ENCODE peak calls at places on chromosomes 16 and 17, in nine cellular contexts. One of them, this sample, is unnamed.

GRCh38 chr16:27439273-27440018 is 37.5 kb downstream of the IL21R start:
- DNase-seq in HCT116: no peak
- DNase-seq in PC-3: no peak
- DNase-seq in GM23338: no peak
- DNase-seq in SK-N-SH: peak; percentile 12
- DNase-seq in neural progenitor cell: no peak
- DNase-seq in GM23248: no peak
- DNase-seq in OCI-LY7: no peak
- DNase-seq in MM.1S: no peak
- DNase-seq in this sample: no peak

GRCh38 chr16:16861546-16861945 is 482.6 kb downstream of the NPIPA7 start:
- DNase-seq in HCT116: peak; percentile 18
- DNase-seq in PC-3: peak; percentile 34
- DNase-seq in GM23338: peak; percentile 83
- DNase-seq in SK-N-SH: peak; percentile 71
- DNase-seq in neural progenitor cell: peak; percentile 80
- DNase-seq in GM23248: peak; percentile 75
- DNase-seq in OCI-LY7: peak; percentile 61
- DNase-seq in MM.1S: peak; percentile 81
- DNase-seq in this sample: peak; percentile 79

GRCh38 chr16:70774261-70774660 is 26.7 kb downstream of the VAC14 start:
- DNase-seq in HCT116: no peak
- DNase-seq in PC-3: no peak
- DNase-seq in GM23338: no peak
- DNase-seq in SK-N-SH: no peak
- DNase-seq in neural progenitor cell: no peak
- DNase-seq in GM23248: no peak
- DNase-seq in OCI-LY7: no peak
- DNase-seq in MM.1S: no peak
- DNase-seq in this sample: no peak

GRCh38 chr16:17947165-17947564 is 389.4 kb downstream of the NPIPA8 start:
- DNase-seq in HCT116: no peak
- DNase-seq in PC-3: no peak
- DNase-seq in GM23338: no peak
- DNase-seq in SK-N-SH: no peak
- DNase-seq in neural progenitor cell: no peak
- DNase-seq in GM23248: no peak
- DNase-seq in OCI-LY7: no peak
- DNase-seq in MM.1S: no peak
- DNase-seq in this sample: no peak

GRCh38 chr16:73036074-73036826 is 11.7 kb downstream of the ZFHX3 start:
- DNase-seq in HCT116: no peak
- DNase-seq in PC-3: no peak
- DNase-seq in GM23338: peak; percentile 96
- DNase-seq in SK-N-SH: no peak
- DNase-seq in neural progenitor cell: peak; percentile 96
- DNase-seq in GM23248: no peak
- DNase-seq in OCI-LY7: no peak
- DNase-seq in MM.1S: no peak
- DNase-seq in this sample: no peak

GRCh38 chr17:79018045-79018695 is 5.8 kb upstream of the C1QTNF1 start:
- DNase-seq in HCT116: no peak
- DNase-seq in PC-3: no peak
- DNase-seq in GM23338: no peak
- DNase-seq in SK-N-SH: no peak
- DNase-seq in neural progenitor cell: no peak
- DNase-seq in GM23248: no peak
- DNase-seq in OCI-LY7: no peak
- DNase-seq in MM.1S: no peak
- DNase-seq in this sample: no peak

GRCh38 chr17:77613181-77613580 is 345.3 kb upstream of the TNRC6C start:
- DNase-seq in HCT116: no peak
- DNase-seq in PC-3: no peak
- DNase-seq in GM23338: no peak
- DNase-seq in SK-N-SH: no peak
- DNase-seq in neural progenitor cell: no peak
- DNase-seq in GM23248: peak; percentile 70
- DNase-seq in OCI-LY7: no peak
- DNase-seq in MM.1S: no peak
- DNase-seq in this sample: no peak

GRCh38 chr17:42303694-42304093 is 15.4 kb downstream of the STAT5A start:
- DNase-seq in HCT116: no peak
- DNase-seq in PC-3: no peak
- DNase-seq in GM23338: no peak
- DNase-seq in SK-N-SH: no peak
- DNase-seq in neural progenitor cell: no peak
- DNase-seq in GM23248: no peak
- DNase-seq in OCI-LY7: no peak
- DNase-seq in MM.1S: no peak
- DNase-seq in this sample: no peak

GRCh38 chr16:24955975-24956731 is 59.0 kb downstream of the ARHGAP17 start:
- DNase-seq in HCT116: no peak
- DNase-seq in PC-3: no peak
- DNase-seq in GM23338: no peak
- DNase-seq in SK-N-SH: no peak
- DNase-seq in neural progenitor cell: no peak
- DNase-seq in GM23248: no peak
- DNase-seq in OCI-LY7: peak; percentile 24
- DNase-seq in MM.1S: no peak
- DNase-seq in this sample: no peak

GRCh38 chr17:83055911-83056582 is 23.4 kb upstream of the METRNL start:
- DNase-seq in HCT116: no peak
- DNase-seq in PC-3: peak; percentile 90
- DNase-seq in GM23338: no peak
- DNase-seq in SK-N-SH: no peak
- DNase-seq in neural progenitor cell: peak; percentile 1
- DNase-seq in GM23248: peak; percentile 96
- DNase-seq in OCI-LY7: no peak
- DNase-seq in MM.1S: no peak
- DNase-seq in this sample: peak; percentile 79

GRCh38 chr16:85049864-85050263 is 22.3 kb downstream of the KIAA0513 start:
- DNase-seq in HCT116: no peak
- DNase-seq in PC-3: no peak
- DNase-seq in GM23338: no peak
- DNase-seq in SK-N-SH: no peak
- DNase-seq in neural progenitor cell: no peak
- DNase-seq in GM23248: no peak
- DNase-seq in OCI-LY7: no peak
- DNase-seq in MM.1S: no peak
- DNase-seq in this sample: no peak

GRCh38 chr17:55527520-55528118 is 16.4 kb upstream of the SMIM36 start:
- DNase-seq in HCT116: peak; percentile 42
- DNase-seq in PC-3: peak; percentile 70
- DNase-seq in GM23338: peak; percentile 75
- DNase-seq in SK-N-SH: peak; percentile 74
- DNase-seq in neural progenitor cell: peak; percentile 76
- DNase-seq in GM23248: peak; percentile 74
- DNase-seq in OCI-LY7: peak; percentile 48
- DNase-seq in MM.1S: peak; percentile 13
- DNase-seq in this sample: peak; percentile 72

GRCh38 chr17:6506679-6507231 is 49.6 kb downstream of the PITPNM3 start:
- DNase-seq in HCT116: peak; percentile 44
- DNase-seq in PC-3: peak; percentile 89
- DNase-seq in GM23338: no peak
- DNase-seq in SK-N-SH: no peak
- DNase-seq in neural progenitor cell: no peak
- DNase-seq in GM23248: peak; percentile 83
- DNase-seq in OCI-LY7: no peak
- DNase-seq in MM.1S: no peak
- DNase-seq in this sample: no peak

GRCh38 chr17:82118815-82119380 is 20.9 kb upstream of the FASN start:
- DNase-seq in HCT116: no peak
- DNase-seq in PC-3: no peak
- DNase-seq in GM23338: peak; percentile 59
- DNase-seq in SK-N-SH: peak; percentile 19
- DNase-seq in neural progenitor cell: peak; percentile 77
- DNase-seq in GM23248: no peak
- DNase-seq in OCI-LY7: no peak
- DNase-seq in MM.1S: no peak
- DNase-seq in this sample: peak; percentile 19

GRCh38 chr17:81941484-81942166 is 4.5 kb upstream of the PYCR1 start:
- DNase-seq in HCT116: no peak
- DNase-seq in PC-3: no peak
- DNase-seq in GM23338: peak; percentile 75
- DNase-seq in SK-N-SH: no peak
- DNase-seq in neural progenitor cell: peak; percentile 62
- DNase-seq in GM23248: no peak
- DNase-seq in OCI-LY7: peak; percentile 63
- DNase-seq in MM.1S: no peak
- DNase-seq in this sample: no peak

GRCh38 chr17:41211845-41212466 is 14.5 kb upstream of the KRTAP9-2 start:
- DNase-seq in HCT116: peak; percentile 24
- DNase-seq in PC-3: peak; percentile 80
- DNase-seq in GM23338: no peak
- DNase-seq in SK-N-SH: no peak
- DNase-seq in neural progenitor cell: no peak
- DNase-seq in GM23248: peak; percentile 70
- DNase-seq in OCI-LY7: no peak
- DNase-seq in MM.1S: peak; percentile 87
- DNase-seq in this sample: no peak

GRCh38 chr17:41367426-41368075 is 2.1 kb downstream of the KRT33B start:
- DNase-seq in HCT116: no peak
- DNase-seq in PC-3: peak; percentile 32
- DNase-seq in GM23338: no peak
- DNase-seq in SK-N-SH: no peak
- DNase-seq in neural progenitor cell: no peak
- DNase-seq in GM23248: peak; percentile 94
- DNase-seq in OCI-LY7: no peak
- DNase-seq in MM.1S: no peak
- DNase-seq in this sample: no peak

GRCh38 chr17:42414782-42415409 is 8.2 kb downstream of the CAVIN1 start:
- DNase-seq in HCT116: no peak
- DNase-seq in PC-3: no peak
- DNase-seq in GM23338: no peak
- DNase-seq in SK-N-SH: no peak
- DNase-seq in neural progenitor cell: no peak
- DNase-seq in GM23248: no peak
- DNase-seq in OCI-LY7: peak; percentile 86
- DNase-seq in MM.1S: peak; percentile 83
- DNase-seq in this sample: no peak

GRCh38 chr16:88366032-88366703 is 16.6 kb upstream of the ZNF469 start:
- DNase-seq in HCT116: no peak
- DNase-seq in PC-3: no peak
- DNase-seq in GM23338: no peak
- DNase-seq in SK-N-SH: no peak
- DNase-seq in neural progenitor cell: no peak
- DNase-seq in GM23248: no peak
- DNase-seq in OCI-LY7: no peak
- DNase-seq in MM.1S: no peak
- DNase-seq in this sample: no peak
- TF ChIP-seq EZH2phosphoT487 in HCT116: no peak
- TF ChIP-seq EZH2phosphoT487 in PC-3: no peak
- TF ChIP-seq EZH2phosphoT487 in GM23338: no peak
- TF ChIP-seq EZH2phosphoT487 in SK-N-SH: no peak
- TF ChIP-seq EZH2phosphoT487 in neural progenitor cell: no peak
- TF ChIP-seq EZH2phosphoT487 in GM23248: no peak
- TF ChIP-seq EZH2phosphoT487 in OCI-LY7: no peak
- TF ChIP-seq EZH2phosphoT487 in MM.1S: no peak
- TF ChIP-seq EZH2phosphoT487 in this sample: no peak

DNA sequence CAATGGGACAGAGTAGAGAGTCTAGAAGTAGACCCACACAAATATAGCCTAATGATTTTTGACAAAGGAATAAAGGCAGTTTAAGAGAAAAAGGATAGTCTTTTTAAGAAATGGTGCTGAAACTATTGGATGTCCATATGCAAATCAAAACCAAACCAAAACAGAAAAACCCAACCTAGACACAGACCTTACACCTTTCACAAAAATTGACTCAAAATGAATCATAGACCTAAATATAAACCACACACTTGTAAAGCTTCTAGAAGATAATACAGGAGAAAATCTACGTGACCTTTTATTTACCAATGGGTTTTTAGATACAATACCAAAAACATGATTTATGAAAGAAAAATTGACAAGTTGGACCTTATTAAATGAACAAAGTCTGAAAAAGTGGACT is 66.4 kb upstream of the MPHOSPH6 start:
- DNase-seq in HCT116: no peak
- DNase-seq in PC-3: no peak
- DNase-seq in GM23338: no peak
- DNase-seq in SK-N-SH: no peak
- DNase-seq in neural progenitor cell: no peak
- DNase-seq in GM23248: no peak
- DNase-seq in OCI-LY7: no peak
- DNase-seq in MM.1S: no peak
- DNase-seq in this sample: no peak
- H2AFZ ChIP-seq in HCT116: no peak overlapping the region
- H2AFZ ChIP-seq in PC-3: no peak overlapping the region
- H2AFZ ChIP-seq in GM23338: no peak overlapping the region
- H2AFZ ChIP-seq in SK-N-SH: no peak overlapping the region
- H2AFZ ChIP-seq in neural progenitor cell: no peak overlapping the region
- H2AFZ ChIP-seq in GM23248: no peak overlapping the region
- H2AFZ ChIP-seq in OCI-LY7: no peak overlapping the region
- H2AFZ ChIP-seq in MM.1S: no peak overlapping the region
- H2AFZ ChIP-seq in this sample: no peak overlapping the region

DNA sequence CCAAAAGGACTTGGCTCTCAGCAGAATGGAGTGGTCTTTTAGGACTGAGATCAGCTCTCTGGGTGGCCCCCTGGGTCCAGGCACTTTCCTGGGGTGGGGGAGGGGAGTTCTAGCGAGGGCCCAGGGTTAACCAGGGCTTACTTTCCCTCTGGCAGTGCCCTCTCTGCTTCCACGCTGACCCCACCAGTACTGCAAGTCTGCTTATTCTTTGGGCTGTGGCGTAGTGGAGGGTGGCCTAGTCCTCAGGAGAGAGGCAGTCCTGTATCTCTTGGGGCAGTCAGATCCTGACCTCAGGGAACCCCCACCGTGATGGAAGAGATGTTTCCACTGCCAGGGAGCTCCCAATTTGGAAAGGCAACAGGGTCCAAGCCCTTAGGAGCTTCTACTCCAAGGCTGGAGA is 79.4 kb downstream of the CCDC182 start:
- DNase-seq in HCT116: no peak
- DNase-seq in PC-3: no peak
- DNase-seq in GM23338: peak; percentile 41
- DNase-seq in SK-N-SH: no peak
- DNase-seq in neural progenitor cell: peak; percentile 26
- DNase-seq in GM23248: no peak
- DNase-seq in OCI-LY7: no peak
- DNase-seq in MM.1S: no peak
- DNase-seq in this sample: no peak
- H3K4me1 ChIP-seq in HCT116: peaks cover 21% of the 10 kb centered on the region
- H3K4me1 ChIP-seq in PC-3: peaks cover 20% of the 10 kb centered on the region
- H3K4me1 ChIP-seq in GM23338: peaks cover 40% of the 10 kb centered on the region
- H3K4me1 ChIP-seq in SK-N-SH: peaks cover 98% of the 10 kb centered on the region
- H3K4me1 ChIP-seq in neural progenitor cell: peaks cover 47% of the 10 kb centered on the region
- H3K4me1 ChIP-seq in GM23248: peaks cover 18% of the 10 kb centered on the region
- H3K4me1 ChIP-seq in OCI-LY7: peaks cover 23% of the 10 kb centered on the region
- H3K4me1 ChIP-seq in MM.1S: no peaks in the 10 kb centered on the region
- H3K4me1 ChIP-seq in this sample: peaks cover 24% of the 10 kb centered on the region

GRCh38 chr16:80418772-80419355 is 121.9 kb upstream of the DYNLRB2 start:
- DNase-seq in HCT116: no peak
- DNase-seq in PC-3: no peak
- DNase-seq in GM23338: no peak
- DNase-seq in SK-N-SH: no peak
- DNase-seq in neural progenitor cell: no peak
- DNase-seq in GM23248: no peak
- DNase-seq in OCI-LY7: no peak
- DNase-seq in MM.1S: no peak
- DNase-seq in this sample: no peak

DNA sequence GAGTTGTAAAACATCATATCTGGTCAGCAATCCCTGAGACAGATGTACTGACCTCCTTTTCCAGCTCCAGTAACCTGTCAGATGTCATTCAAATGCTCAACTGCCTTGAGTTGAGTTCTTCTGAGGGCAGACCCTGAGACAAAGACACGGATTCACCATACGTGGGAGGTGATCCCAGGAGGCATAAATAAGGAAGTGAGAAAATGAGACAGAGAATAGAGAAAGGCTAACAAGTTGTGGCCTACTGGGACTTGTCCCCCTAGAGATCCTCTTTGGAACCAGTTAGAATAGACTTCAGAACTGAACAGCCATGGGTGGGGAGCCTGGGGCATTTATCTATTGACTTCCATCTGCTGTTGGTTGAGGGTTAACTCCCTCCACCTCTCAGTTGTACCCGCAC is 123.1 kb upstream of the DYNLRB2 start:
- DNase-seq in HCT116: no peak
- DNase-seq in PC-3: no peak
- DNase-seq in GM23338: no peak
- DNase-seq in SK-N-SH: no peak
- DNase-seq in neural progenitor cell: no peak
- DNase-seq in GM23248: no peak
- DNase-seq in OCI-LY7: peak; percentile 3
- DNase-seq in MM.1S: no peak
- DNase-seq in this sample: no peak
- TF ChIP-seq EZH2phosphoT487 in HCT116: no peak
- TF ChIP-seq EZH2phosphoT487 in PC-3: no peak
- TF ChIP-seq EZH2phosphoT487 in GM23338: no peak
- TF ChIP-seq EZH2phosphoT487 in SK-N-SH: no peak
- TF ChIP-seq EZH2phosphoT487 in neural progenitor cell: no peak
- TF ChIP-seq EZH2phosphoT487 in GM23248: no peak
- TF ChIP-seq EZH2phosphoT487 in OCI-LY7: no peak
- TF ChIP-seq EZH2phosphoT487 in MM.1S: no peak
- TF ChIP-seq EZH2phosphoT487 in this sample: no peak

This sample was measured in hepatocyte.